ENCODE peak calls at places on chromosomes 7 and 10, in seven cellular contexts. K is prostate gland, Q is Calu3, D is coronary artery, C is astrocyte of the cerebellum, B is brain microvascular endothelial cell, J is adrenal gland. L is an unnamed sample.

GRCh38 chr10:58280982-58281752 is 12.2 kb downstream of the CISD1 start:
- DNase-seq in D (no peak), B (no peak), K (no peak), J (no peak), C (no peak), Q (peak), L (no peak)

GRCh38 chr7:26857534-26858228 is 6.7 kb downstream of the SKAP2 start:
- DNase-seq in D (no peak), B (no peak), C (no peak), J (peak), Q (no peak), K (no peak), L (no peak)

GRCh38 chr7:130151591-130152269 is 53.5 kb downstream of the TMEM209 start:
- DNase-seq in Q (no peak), J (no peak), D (no peak), B (no peak), C (no peak), K (no peak), L (no peak)

GRCh38 chr7:20954711-20955641 is 168.3 kb upstream of the SP8 start:
- DNase-seq in K (no peak), J (no peak), C (no peak), B (no peak), Q (no peak), D (no peak), L (no peak)

GRCh38 chr7:155477469-155477868 is 19.5 kb downstream of the EN2 start:
- DNase-seq in D (no peak), J (no peak), B (no peak), Q (no peak), K (no peak), C (no peak), L (no peak)

GRCh38 chr7:107206136-107206535 is 37.3 kb downstream of the HBP1 start:
- DNase-seq in K (no peak), J (no peak), C (no peak), Q (no peak), D (no peak), B (no peak), L (no peak)

GRCh38 chr7:76509931-76510877 is at the start of gene UPK3B:
- DNase-seq in J (no peak), K (no peak), C (no peak), B (no peak), Q (peak), D (no peak), L (no peak)

GRCh38 chr10:61899045-61899444 is 2.5 kb upstream of the ARID5B start:
- DNase-seq in B (peak), D (no peak), Q (no peak), J (no peak), K (no peak), C (no peak), L (no peak)

GRCh38 chr7:82221152-82221674 is 222.4 kb downstream of the CACNA2D1 start:
- DNase-seq in Q (no peak), J (no peak), B (no peak), C (no peak), D (no peak), K (no peak), L (no peak)

GRCh38 chr7:148093375-148094166 is 497.0 kb upstream of the C7orf33 start:
- DNase-seq in C (no peak), K (no peak), J (no peak), B (no peak), Q (no peak), D (no peak), L (no peak)

GRCh38 chr10:49183596-49184542 is 4.3 kb downstream of the TMEM273 start:
- DNase-seq in C (no peak), D (no peak), J (no peak), B (no peak), Q (no peak), K (no peak), L (no peak)

GRCh38 chr7:143222782-143223181 is 945 bp downstream of the TAS2R40 start:
- DNase-seq in J (peak), C (no peak), B (no peak), K (no peak), D (no peak), Q (no peak), L (no peak)

GRCh38 chr10:4086041-4086886 is 301.3 kb upstream of the KLF6 start:
- DNase-seq in D (no peak), C (no peak), B (no peak), Q (no peak), K (no peak), J (no peak), L (no peak)

GRCh38 chr7:45920543-45921380 is at the start of gene IGFBP3:
- DNase-seq in B (no peak), C (peak), K (peak), D (no peak), Q (peak), J (peak), L (no peak)

GRCh38 chr10:104337985-104338735 is at the start of gene ITPRIP:
- DNase-seq in B (peak), C (no peak), K (peak), J (peak), Q (peak), D (peak), L (no peak)

GRCh38 chr7:128911441-128912031 is 1.0 kb upstream of the KCP start:
- DNase-seq in K (no peak), D (peak), B (no peak), C (no peak), J (no peak), Q (no peak), L (no peak)

GRCh38 chr10:49359349-49360231 is 36.3 kb downstream of the DRGX start:
- DNase-seq in K (no peak), J (no peak), C (peak), D (no peak), B (peak), Q (no peak), L (no peak)

GRCh38 chr10:118139321-118139720 is 92.6 kb upstream of the RAB11FIP2 start:
- DNase-seq in K (no peak), B (peak), J (no peak), D (no peak), C (no peak), Q (no peak), L (no peak)

GRCh38 chr10:26799342-26799741 is 61.4 kb downstream of the ABI1 start:
- DNase-seq in B (no peak), C (no peak), J (no peak), K (no peak), D (no peak), Q (no peak), L (no peak)

GRCh38 chr7:30465342-30466170 is 13.0 kb downstream of the NOD1 start:
- DNase-seq in C (no peak), Q (no peak), B (no peak), D (no peak), K (no peak), J (no peak), L (no peak)

GRCh38 chr7:86708334-86708733 is 64.6 kb downstream of the GRM3 start:
- DNase-seq in C (no peak), J (no peak), Q (no peak), B (no peak), K (no peak), D (no peak), L (no peak)

GRCh38 chr7:1168422-1168821 is 8.4 kb upstream of the ZFAND2A start:
- DNase-seq in C (no peak), Q (no peak), D (no peak), B (no peak), J (no peak), K (no peak), L (no peak)

GRCh38 chr10:126252884-126253612 is 135.2 kb downstream of the ADAM12 start:
- DNase-seq in Q (no peak), J (peak), D (no peak), K (no peak), B (peak), C (peak), L (peak)

GRCh38 chr10:6878067-6878412 is 298.0 kb upstream of the PRKCQ start:
- DNase-seq in B (no peak), D (no peak), Q (no peak), K (peak), C (no peak), J (no peak), L (no peak)

DNA sequence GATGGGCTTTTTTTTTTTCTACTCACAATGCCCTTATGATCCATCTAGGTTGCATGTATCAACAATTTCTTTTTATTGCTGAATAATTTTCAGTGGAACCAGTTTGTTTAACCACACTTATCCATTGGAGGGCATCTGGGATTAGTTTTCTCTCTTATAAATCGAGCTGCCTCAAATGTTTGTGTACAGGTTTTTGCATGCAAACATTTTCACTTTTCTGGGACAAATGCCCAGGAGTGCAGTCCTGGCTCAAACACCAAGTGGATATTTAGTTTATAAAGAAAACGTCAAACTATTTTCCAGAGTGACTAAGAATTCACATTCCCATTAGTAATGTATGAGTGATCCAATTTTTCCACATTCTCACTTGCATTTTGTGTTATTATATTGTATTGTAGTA is 313.4 kb downstream of the CXCL12 start:
- DNase-seq in B (no peak), Q (no peak), K (no peak), J (no peak), D (no peak), C (peak), L (peak)
- TF ChIP-seq CTCF in B (no peak), Q (no peak), K (no peak), J (no peak), D (no peak), C (no peak), L (peak)

DNA sequence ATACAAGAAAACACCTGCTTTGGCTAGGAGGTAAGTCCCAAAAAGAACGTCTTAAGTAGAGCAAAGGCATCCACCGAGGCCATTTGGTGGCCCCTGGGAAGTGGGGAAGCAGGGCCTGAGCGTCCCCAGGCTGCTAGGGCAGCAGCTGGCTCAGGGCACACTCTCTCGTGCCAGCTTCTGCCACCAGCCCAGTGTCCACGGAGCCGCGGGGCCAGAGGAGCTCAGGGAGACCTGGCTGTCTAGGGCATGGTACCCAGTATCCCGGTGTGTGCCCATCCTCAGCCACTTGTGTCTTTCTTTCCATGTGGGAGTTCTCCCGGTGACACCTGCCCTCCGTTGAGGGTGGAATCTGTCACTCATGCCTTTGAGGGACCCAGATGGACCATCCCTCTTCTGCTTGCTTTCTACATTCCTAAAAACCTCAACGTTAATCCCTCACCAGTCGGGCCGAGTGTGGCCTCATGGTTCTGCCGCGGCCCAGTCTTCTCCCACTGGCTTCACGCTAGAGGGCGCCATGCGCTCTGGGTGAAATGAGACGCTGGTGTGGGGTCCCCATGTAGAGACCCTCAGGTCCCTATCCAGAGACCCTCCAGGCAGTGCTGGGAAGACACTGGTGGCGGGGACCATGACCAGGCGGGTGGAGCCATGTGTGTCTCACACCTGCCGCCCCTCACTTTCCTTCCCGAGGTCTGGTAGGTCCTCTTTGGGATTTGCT is 9.5 kb upstream of the AP5Z1 start:
- DNase-seq in K (no peak), B (no peak), C (no peak), J (no peak), Q (no peak), D (no peak), L (no peak)
- TF ChIP-seq CTCF in K (no peak), B (peak), C (peak), J (no peak), Q (no peak), D (no peak), L (peak)

DNA sequence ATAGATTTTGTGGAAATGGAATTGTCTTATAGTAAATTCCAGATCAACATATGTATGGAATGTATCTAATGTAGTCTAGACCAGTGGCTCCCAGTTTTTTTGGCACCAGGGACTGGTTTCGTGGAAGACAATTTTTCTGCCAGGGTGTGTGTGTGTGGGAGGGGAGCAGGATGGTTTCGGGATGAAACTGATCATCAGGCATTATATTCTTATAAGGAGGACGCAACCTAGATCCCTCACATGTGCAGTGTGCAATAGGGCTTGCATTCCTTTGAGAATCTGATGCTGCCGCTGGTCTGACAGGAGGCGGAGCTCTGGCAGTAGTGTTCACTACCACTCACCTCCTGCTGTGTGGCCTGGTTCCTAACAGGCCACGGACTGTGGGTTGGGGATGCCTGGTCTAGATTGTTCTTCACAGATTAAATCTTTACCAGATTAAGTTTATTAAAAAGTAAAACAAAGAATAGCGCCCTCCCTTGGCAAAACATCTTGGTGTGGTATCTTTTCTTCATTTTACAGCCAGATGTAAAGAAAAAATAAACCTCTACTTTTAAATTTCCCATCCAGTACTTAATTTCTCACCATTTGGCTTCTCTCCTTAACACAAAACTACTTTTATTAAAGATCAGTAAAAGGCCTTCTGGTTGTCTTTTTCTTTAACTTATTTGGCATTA is 48.4 kb downstream of the SEPTIN7 start:
- DNase-seq in Q (no peak), B (peak), K (no peak), D (no peak), C (no peak), J (no peak), L (no peak)
- TF ChIP-seq CTCF in Q (no peak), B (peak), K (no peak), D (no peak), C (no peak), J (no peak), L (no peak)

GRCh38 chr10:51630618-51631005 is 68.8 kb downstream of the CSTF2T start:
- DNase-seq in Q (no peak), C (no peak), K (no peak), D (no peak), B (no peak), J (no peak), L (no peak)
- TF ChIP-seq CTCF in Q (no peak), C (no peak), K (no peak), D (no peak), B (no peak), J (no peak), L (no peak)

GRCh38 chr10:77350134-77350533 is 287.5 kb downstream of the KCNMA1 start:
- DNase-seq in Q (no peak), D (no peak), J (no peak), C (no peak), B (no peak), K (no peak), L (no peak)

GRCh38 chr10:77348711-77349110 is 288.9 kb downstream of the KCNMA1 start:
- DNase-seq in Q (no peak), C (no peak), J (no peak), B (no peak), K (no peak), D (no peak), L (no peak)

GRCh38 chr10:77349226-77349625 is 288.4 kb downstream of the KCNMA1 start:
- DNase-seq in C (no peak), D (no peak), K (no peak), Q (no peak), J (no peak), B (peak), L (no peak)

GRCh38 chr10:77351386-77351785 is 286.2 kb downstream of the KCNMA1 start:
- DNase-seq in Q (no peak), D (no peak), B (peak), C (no peak), J (peak), K (no peak), L (peak)

GRCh38 chr10:77350711-77351119 is 286.9 kb downstream of the KCNMA1 start:
- DNase-seq in B (peak), D (peak), Q (peak), J (peak), C (peak), K (no peak), L (peak)
- TF ChIP-seq CTCF in B (peak), D (no peak), Q (no peak), J (no peak), C (no peak), K (no peak), L (peak)

GRCh38 chr10:122954731-122955050 is 664 bp upstream of the C10orf88 start:
- DNase-seq in K (no peak), D (no peak), Q (no peak), J (no peak), B (no peak), C (no peak), L (no peak)

GRCh38 chr10:122957474-122957873 is 3.4 kb upstream of the C10orf88 start:
- DNase-seq in C (no peak), B (peak), Q (no peak), J (no peak), D (no peak), K (no peak), L (no peak)

GRCh38 chr10:122949296-122949695 is 4.7 kb downstream of the C10orf88 start:
- DNase-seq in D (no peak), J (no peak), K (no peak), B (no peak), Q (no peak), C (no peak), L (no peak)

GRCh38 chr10:122955892-122956291 is 1.9 kb upstream of the C10orf88 start:
- DNase-seq in D (no peak), C (no peak), J (no peak), B (no peak), K (no peak), Q (no peak), L (no peak)

DNA sequence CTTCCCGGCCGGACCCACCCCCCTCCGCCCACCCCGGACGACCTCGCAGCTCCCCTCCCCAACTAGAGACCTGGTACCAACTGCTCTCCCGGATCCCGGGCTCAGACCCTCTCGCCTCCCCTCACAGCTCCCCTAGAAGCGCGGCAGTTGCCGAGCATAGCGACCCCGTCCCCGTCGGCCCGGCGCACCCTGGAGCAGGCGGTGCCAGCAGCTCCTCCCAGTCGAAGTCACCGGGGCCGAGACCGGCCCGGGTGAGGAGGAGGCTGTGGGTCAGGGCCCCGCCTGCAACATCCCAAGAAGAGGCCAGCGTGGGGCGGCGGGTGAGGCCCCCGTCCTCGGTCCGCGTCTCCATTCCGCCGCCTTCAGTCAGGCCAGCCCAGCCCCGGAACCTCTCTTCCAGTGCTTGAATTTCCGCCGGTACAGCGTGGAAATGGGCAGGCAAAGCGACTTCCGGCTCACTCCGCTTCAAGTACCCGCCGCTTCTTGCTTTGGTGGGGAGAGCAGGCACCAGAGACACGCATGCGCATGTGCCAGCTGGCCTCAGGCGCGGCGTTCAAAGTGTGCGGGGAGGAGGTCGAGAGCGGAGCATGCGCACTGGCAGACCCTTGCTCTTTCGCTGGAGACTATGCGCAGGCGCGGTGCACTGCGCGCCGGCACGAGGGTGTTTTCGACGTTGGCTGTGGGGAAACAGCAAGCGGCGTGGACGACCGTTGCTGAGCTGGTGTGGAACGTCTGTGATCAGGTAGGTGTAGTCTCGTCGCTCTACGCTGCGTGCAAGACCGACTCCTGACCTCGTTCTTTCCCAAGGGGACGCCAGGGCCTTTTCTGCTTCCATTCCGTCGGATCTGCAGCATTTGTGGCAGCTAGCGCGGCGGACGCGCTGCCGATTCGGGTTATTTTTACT is at the start of gene C10orf88:
- DNase-seq in C (peak), D (peak), Q (peak), J (peak), B (peak), K (peak), L (peak)
- TF ChIP-seq CTCF in C (no peak), D (no peak), Q (no peak), J (no peak), B (no peak), K (peak), L (no peak)

GRCh38 chr10:96951954-96952353 is 119.9 kb downstream of the LCOR start:
- DNase-seq in B (no peak), J (no peak), C (no peak), D (no peak), Q (no peak), K (no peak), L (no peak)

GRCh38 chr10:96947036-96947435 is 114.9 kb downstream of the LCOR start:
- DNase-seq in Q (no peak), C (no peak), K (no peak), B (no peak), D (no peak), J (no peak), L (no peak)

DNA sequence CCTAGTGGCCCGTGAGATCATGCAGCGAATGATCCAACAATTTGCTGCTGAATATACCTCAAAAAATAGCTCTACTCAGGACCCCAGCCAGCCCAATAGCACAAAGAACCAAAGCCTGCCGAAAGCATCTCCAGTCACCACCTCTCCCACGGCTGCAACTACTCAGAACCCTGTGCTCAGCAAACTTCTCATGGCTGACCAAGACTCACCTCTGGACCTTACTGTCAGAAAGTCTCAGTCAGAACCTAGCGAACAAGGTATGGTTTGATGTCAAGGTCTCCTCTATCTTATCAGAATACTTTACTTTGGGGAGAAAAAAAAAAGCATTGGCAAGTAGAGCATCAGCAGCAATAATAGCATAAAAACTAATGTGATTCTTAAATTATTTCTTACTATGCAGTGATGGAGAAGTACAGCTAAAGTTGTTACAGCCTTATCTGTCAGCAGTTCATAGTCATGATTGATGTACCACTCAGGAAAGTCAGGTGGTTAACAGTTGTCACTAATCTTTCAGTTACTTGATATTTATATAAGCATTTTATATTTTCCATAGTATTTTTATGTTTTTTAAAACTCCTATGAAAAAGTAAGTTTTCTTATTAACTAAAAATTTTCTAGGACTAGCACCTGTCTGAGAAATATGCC is 117.1 kb downstream of the LCOR start:
- DNase-seq in D (no peak), K (no peak), J (no peak), C (no peak), Q (no peak), B (no peak), L (no peak)
- TF ChIP-seq CTCF in D (no peak), K (no peak), J (no peak), C (no peak), Q (no peak), B (no peak), L (no peak)

L was measured in AG09319.